ENCODE peak calls at places on chromosomes 7 and 10, in four cellular contexts. A is PC-3, H is Calu3, W is fibroblast of mammary gland. K is an unnamed sample.

GRCh38 chr10:15211464-15211979 is 43.0 kb upstream of the NMT2 start:
- DNase-seq in A (peak), H (no peak), W (peak), K (peak)

GRCh38 chr10:124138195-124138882 is 44.9 kb upstream of the CHST15 start:
- DNase-seq in A (no peak), H (no peak), W (peak), K (no peak)

GRCh38 chr10:17038627-17039026 is 91.0 kb downstream of the CUBN start:
- DNase-seq in A (no peak), H (no peak), W (peak), K (no peak)

GRCh38 chr7:88465586-88465985 is 158.9 kb upstream of the STEAP4 start:
- DNase-seq in A (no peak), H (no peak), W (peak), K (peak)

GRCh38 chr7:156027821-156028220 is 215.6 kb upstream of the SHH start:
- DNase-seq in A (no peak), H (no peak), W (no peak), K (no peak)

GRCh38 chr10:58782876-58783859 is 270.5 kb downstream of the BICC1 start:
- DNase-seq in A (peak), H (no peak), W (peak), K (peak)

GRCh38 chr7:997404-998395 is 14.7 kb downstream of the CYP2W1 start:
- DNase-seq in A (no peak), H (no peak), W (no peak), K (no peak)

GRCh38 chr10:78475501-78475900 is 441.8 kb downstream of the RPS24 start:
- DNase-seq in A (peak), H (no peak), W (no peak), K (no peak)

GRCh38 chr10:69629897-69630650 is at the start of gene FAM241B:
- DNase-seq in A (peak), H (peak), W (peak), K (peak)

GRCh38 chr7:673681-674453 is 52.6 kb upstream of the DNAAF5 start:
- DNase-seq in A (no peak), H (no peak), W (no peak), K (no peak)

GRCh38 chr10:23343591-23344225 is 889 bp downstream of the C10orf67 start:
- DNase-seq in A (peak), H (peak), W (peak), K (no peak)

GRCh38 chr10:121570316-121570715 is 27.9 kb downstream of the FGFR2 start:
- DNase-seq in A (no peak), H (no peak), W (no peak), K (no peak)

GRCh38 chr7:750111-750905 is 23.2 kb upstream of the PRKAR1B start:
- DNase-seq in A (no peak), H (no peak), W (no peak), K (no peak)

GRCh38 chr7:101363734-101364374 is 1.2 kb downstream of the COL26A1 start:
- DNase-seq in A (peak), H (peak), W (peak), K (peak)

DNA sequence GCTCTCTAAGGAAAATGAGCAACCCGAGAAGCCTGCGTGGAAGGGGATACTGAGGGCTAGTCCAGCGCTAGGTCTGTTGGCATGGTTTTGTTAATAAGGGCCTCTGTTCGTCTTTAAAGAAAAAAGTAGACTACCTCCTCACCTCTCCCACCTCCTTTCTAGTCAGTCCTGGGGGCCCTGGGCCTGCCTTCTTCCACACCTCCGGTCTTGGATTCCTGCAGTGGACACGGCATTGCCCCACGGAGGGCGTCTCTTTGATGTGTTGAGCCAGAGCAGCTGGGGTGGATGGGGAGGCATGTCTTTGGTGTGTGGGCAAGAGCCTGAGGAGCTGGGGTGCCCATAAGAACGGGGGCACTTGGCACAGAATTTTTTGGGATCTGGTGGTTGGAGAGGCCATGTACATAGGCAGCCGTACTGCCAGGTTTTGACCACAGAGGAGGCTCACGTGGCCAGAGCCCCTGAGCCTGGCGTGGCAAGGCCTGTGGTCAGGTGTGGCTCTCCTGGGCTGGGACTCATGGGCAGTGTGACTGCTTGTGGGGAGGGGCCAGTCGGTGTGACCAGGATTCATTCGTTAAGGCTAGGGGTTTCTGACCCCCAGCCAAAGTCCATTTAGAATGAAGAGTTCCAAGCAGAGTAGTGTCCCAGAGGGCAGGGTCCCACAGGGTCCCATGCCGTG is 38.1 kb downstream of the AGAP3 start:
- DNase-seq in A (no peak), H (no peak), W (no peak), K (no peak)
- TF ChIP-seq CTCF in A (no peak), H (no peak), W (no peak), K (no peak)

DNA sequence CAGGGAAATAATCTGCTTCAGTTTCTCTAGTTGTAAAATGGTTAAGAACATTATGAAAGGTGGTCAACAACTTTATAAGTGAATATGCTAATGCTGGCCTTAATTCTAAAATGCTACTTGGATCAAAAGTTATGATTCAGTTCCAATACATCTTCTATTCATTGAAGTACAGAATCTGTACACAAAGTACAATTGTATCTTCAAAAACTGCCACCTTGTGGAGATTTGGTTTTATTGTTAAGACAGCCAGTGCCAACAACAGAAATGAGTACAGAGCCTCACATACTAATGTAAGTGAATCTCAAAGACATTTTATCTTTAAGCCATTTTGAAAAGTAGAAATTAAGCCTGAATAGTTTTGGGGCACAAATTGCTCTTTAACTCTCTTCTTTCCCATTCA is 194.0 kb downstream of the CFTR start:
- DNase-seq in A (peak), H (no peak), W (peak), K (peak)
- TF ChIP-seq CTCF in A (peak), H (no peak), W (peak), K (peak)

GRCh38 chr10:100730739-100731602 is 14.4 kb upstream of the PAX2 start:
- DNase-seq in A (no peak), H (no peak), W (peak), K (peak)
- TF ChIP-seq CTCF in A (no peak), H (no peak), W (no peak), K (no peak)

DNA sequence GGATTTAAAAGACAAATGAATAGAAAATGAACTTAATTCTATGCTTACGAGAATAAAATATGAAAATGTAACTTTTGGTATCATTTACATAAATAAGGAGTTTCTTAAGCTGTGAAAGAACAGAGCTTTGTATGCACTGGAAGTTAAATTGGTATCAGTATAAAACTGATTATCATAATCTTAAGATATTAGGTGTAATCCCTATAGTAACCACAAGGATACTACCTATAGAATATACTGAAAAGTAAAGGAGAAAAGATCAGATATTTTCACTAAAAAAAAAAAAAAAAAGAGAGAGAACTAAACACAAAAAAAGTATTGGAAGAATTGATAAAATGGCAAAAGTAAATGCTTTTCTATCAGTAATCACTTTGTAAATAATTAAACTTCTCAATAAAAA is 100.1 kb downstream of the TWIST1 start:
- DNase-seq in A (no peak), H (no peak), W (no peak), K (no peak)
- TF ChIP-seq CTCF in A (no peak), H (peak), W (peak), K (no peak)

DNA sequence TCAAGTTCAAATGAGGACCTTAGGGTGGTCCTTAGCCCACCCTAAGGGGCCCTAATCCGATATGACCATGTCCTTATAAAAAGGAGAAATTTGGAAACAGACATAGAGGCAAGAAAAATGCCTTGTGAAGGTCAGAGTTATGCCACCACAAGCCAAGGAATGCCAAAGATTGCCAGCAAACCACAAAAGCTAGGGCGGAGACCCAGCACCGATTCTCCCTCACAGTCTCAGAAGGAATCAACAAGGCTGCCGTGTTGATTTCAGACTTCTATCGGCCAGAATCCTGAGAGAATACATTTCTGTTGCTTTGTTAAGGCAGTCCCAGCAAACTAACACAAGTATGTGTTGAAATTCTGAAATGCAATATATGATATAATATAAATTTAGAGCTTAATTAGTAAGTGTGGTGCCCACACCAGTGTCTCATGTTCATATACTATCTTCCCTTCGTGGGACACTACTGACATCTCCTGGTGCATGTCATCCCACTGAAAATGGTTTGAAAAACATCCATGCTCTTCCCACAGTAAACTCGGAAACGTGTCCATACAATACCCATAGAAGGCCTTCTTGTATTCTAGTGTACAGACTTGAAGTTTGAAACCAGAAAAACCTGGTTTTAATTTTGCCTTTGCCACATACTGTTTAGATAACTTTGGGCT is 349.0 kb downstream of the TNS3 start:
- DNase-seq in A (peak), H (no peak), W (no peak), K (no peak)
- TF ChIP-seq CTCF in A (peak), H (no peak), W (peak), K (no peak)

GRCh38 chr10:865257-865656 is 66.2 kb downstream of the LARP4B start:
- DNase-seq in A (no peak), H (no peak), W (no peak), K (no peak)
- TF ChIP-seq CTCF in A (peak), H (no peak), W (peak), K (no peak)

DNA sequence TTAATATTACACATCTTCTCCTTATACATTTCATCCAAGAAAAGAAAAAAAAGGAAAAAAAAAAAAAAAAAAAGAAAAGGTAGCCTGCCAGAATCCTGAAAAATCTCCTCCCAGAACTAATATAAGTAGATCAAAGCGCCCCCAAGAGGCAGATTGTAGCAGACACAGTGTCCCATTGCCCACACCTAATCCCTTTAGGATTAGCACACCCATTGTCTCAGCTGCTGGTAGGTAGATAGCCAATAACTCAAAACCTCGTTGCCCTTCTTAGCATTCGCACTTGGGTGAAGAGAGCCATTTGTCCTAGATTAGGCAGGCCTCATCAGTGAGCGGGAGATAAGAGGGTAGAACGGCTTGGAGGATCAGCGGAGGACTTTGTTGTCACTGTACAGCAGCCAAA is 100.2 kb upstream of the SORCS1 start:
- DNase-seq in A (no peak), H (no peak), W (no peak), K (peak)
- TF ChIP-seq CTCF in A (peak), H (no peak), W (no peak), K (no peak)